ENCODE peak calls at places on chromosomes 16 and 17, in seven cellular contexts. One of them, this sample, is unnamed.
A peak's percentile ranks its signal among the peaks of the same experiment; 100 is the strongest.

GRCh38 chr16:87384162-87384999 is 805 bp upstream of the FBXO31 start:
- DNase-seq in HCT116: no peak
- DNase-seq in K562: peak; percentile 39
- DNase-seq in SK-N-SH: peak; percentile 82
- DNase-seq in GM12878: no peak
- DNase-seq in HepG2: peak; percentile 57
- DNase-seq in H1: no peak
- DNase-seq in this sample: no peak

GRCh38 chr17:57999496-58000017 is 7.5 kb downstream of the SRSF1 start:
- DNase-seq in HCT116: peak; percentile 80
- DNase-seq in K562: no peak
- DNase-seq in SK-N-SH: peak; percentile 54
- DNase-seq in GM12878: peak; percentile 55
- DNase-seq in HepG2: peak; percentile 76
- DNase-seq in H1: no peak
- DNase-seq in this sample: no peak

GRCh38 chr16:49653577-49653976 is 202.3 kb downstream of the ZNF423 start:
- DNase-seq in HCT116: no peak
- DNase-seq in K562: no peak
- DNase-seq in SK-N-SH: no peak
- DNase-seq in GM12878: no peak
- DNase-seq in HepG2: no peak
- DNase-seq in H1: no peak
- DNase-seq in this sample: no peak

GRCh38 chr16:71257768-71258167 is 27.2 kb upstream of the HYDIN start:
- DNase-seq in HCT116: no peak
- DNase-seq in K562: no peak
- DNase-seq in SK-N-SH: no peak
- DNase-seq in GM12878: no peak
- DNase-seq in HepG2: no peak
- DNase-seq in H1: no peak
- DNase-seq in this sample: no peak

GRCh38 chr17:69539781-69540319 is 125.4 kb downstream of the MAP2K6 start:
- DNase-seq in HCT116: no peak
- DNase-seq in K562: no peak
- DNase-seq in SK-N-SH: no peak
- DNase-seq in GM12878: no peak
- DNase-seq in HepG2: no peak
- DNase-seq in H1: no peak
- DNase-seq in this sample: no peak

GRCh38 chr16:67667434-67667816 is 811 bp downstream of the C16orf86 start:
- DNase-seq in HCT116: no peak
- DNase-seq in K562: no peak
- DNase-seq in SK-N-SH: no peak
- DNase-seq in GM12878: no peak
- DNase-seq in HepG2: no peak
- DNase-seq in H1: no peak
- DNase-seq in this sample: no peak

GRCh38 chr17:28130455-28130854 is 88.0 kb downstream of the NLK start:
- DNase-seq in HCT116: no peak
- DNase-seq in K562: no peak
- DNase-seq in SK-N-SH: no peak
- DNase-seq in GM12878: no peak
- DNase-seq in HepG2: no peak
- DNase-seq in H1: no peak
- DNase-seq in this sample: no peak

GRCh38 chr16:878886-879285 is 78.4 kb upstream of the GNG13 start:
- DNase-seq in HCT116: no peak
- DNase-seq in K562: no peak
- DNase-seq in SK-N-SH: no peak
- DNase-seq in GM12878: no peak
- DNase-seq in HepG2: no peak
- DNase-seq in H1: no peak
- DNase-seq in this sample: no peak

GRCh38 chr16:79007614-79008013 is 592.9 kb downstream of the MAF start:
- DNase-seq in HCT116: no peak
- DNase-seq in K562: no peak
- DNase-seq in SK-N-SH: no peak
- DNase-seq in GM12878: no peak
- DNase-seq in HepG2: no peak
- DNase-seq in H1: no peak
- DNase-seq in this sample: no peak

DNA sequence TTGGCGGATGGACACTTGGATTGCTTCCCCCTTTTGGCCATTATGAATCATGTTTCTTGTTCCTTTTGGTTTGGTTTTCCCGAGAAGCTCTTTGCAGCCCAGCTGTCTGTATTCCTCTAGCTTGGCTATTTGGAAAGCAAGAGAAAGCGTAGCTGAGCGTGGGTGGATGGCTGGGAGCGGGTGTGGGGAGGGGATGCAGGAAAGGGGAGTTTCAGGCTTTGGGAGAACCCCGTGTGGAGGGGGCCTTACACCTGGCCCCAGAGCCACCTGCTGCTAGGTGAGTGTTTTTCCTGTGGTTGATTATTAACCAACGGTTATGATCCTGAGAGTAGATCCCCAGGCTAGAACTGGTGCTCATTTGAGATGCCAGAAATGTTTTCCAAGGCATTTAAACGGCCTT is 103.7 kb downstream of the RAP1GAP2 start:
- DNase-seq in HCT116: no peak
- DNase-seq in K562: no peak
- DNase-seq in SK-N-SH: no peak
- DNase-seq in GM12878: no peak
- DNase-seq in HepG2: no peak
- DNase-seq in H1: no peak
- DNase-seq in this sample: no peak
- TF ChIP-seq JUND in HCT116: no peak
- TF ChIP-seq JUND in K562: no peak
- TF ChIP-seq JUND in SK-N-SH: no peak
- TF ChIP-seq JUND in GM12878: no peak
- TF ChIP-seq JUND in HepG2: no peak
- TF ChIP-seq JUND in H1: no peak
- TF ChIP-seq JUND in this sample: no peak

GRCh38 chr17:76446449-76447231 is 6.3 kb downstream of the UBE2O start:
- DNase-seq in HCT116: peak; percentile 75
- DNase-seq in K562: peak; percentile 54
- DNase-seq in SK-N-SH: no peak
- DNase-seq in GM12878: no peak
- DNase-seq in HepG2: peak; percentile 84
- DNase-seq in H1: no peak
- DNase-seq in this sample: peak; percentile 69

GRCh38 chr17:76447931-76448652 is 4.9 kb downstream of the UBE2O start:
- DNase-seq in HCT116: no peak
- DNase-seq in K562: no peak
- DNase-seq in SK-N-SH: peak; percentile 41
- DNase-seq in GM12878: no peak
- DNase-seq in HepG2: no peak
- DNase-seq in H1: no peak
- DNase-seq in this sample: no peak

GRCh38 chr17:76451480-76451879 is 1.5 kb downstream of the UBE2O start:
- DNase-seq in HCT116: no peak
- DNase-seq in K562: no peak
- DNase-seq in SK-N-SH: no peak
- DNase-seq in GM12878: no peak
- DNase-seq in HepG2: no peak
- DNase-seq in H1: no peak
- DNase-seq in this sample: no peak

GRCh38 chr17:76452102-76452645 is 778 bp downstream of the UBE2O start:
- DNase-seq in HCT116: no peak
- DNase-seq in K562: no peak
- DNase-seq in SK-N-SH: no peak
- DNase-seq in GM12878: no peak
- DNase-seq in HepG2: no peak
- DNase-seq in H1: no peak
- DNase-seq in this sample: no peak

GRCh38 chr17:76449126-76449525 is 3.8 kb downstream of the UBE2O start:
- DNase-seq in HCT116: no peak
- DNase-seq in K562: no peak
- DNase-seq in SK-N-SH: no peak
- DNase-seq in GM12878: no peak
- DNase-seq in HepG2: no peak
- DNase-seq in H1: no peak
- DNase-seq in this sample: no peak
- TF ChIP-seq JUND in HCT116: no peak
- TF ChIP-seq JUND in K562: no peak
- TF ChIP-seq JUND in SK-N-SH: no peak
- TF ChIP-seq JUND in GM12878: no peak
- TF ChIP-seq JUND in HepG2: no peak
- TF ChIP-seq JUND in H1: no peak
- TF ChIP-seq JUND in this sample: no peak

GRCh38 chr17:35734396-35734795 is 3.0 kb downstream of the RASL10B start:
- DNase-seq in HCT116: no peak
- DNase-seq in K562: no peak
- DNase-seq in SK-N-SH: no peak
- DNase-seq in GM12878: no peak
- DNase-seq in HepG2: no peak
- DNase-seq in H1: no peak
- DNase-seq in this sample: no peak
- TF ChIP-seq JUND in HCT116: no peak
- TF ChIP-seq JUND in K562: no peak
- TF ChIP-seq JUND in SK-N-SH: no peak
- TF ChIP-seq JUND in GM12878: no peak
- TF ChIP-seq JUND in HepG2: no peak
- TF ChIP-seq JUND in H1: no peak
- TF ChIP-seq JUND in this sample: no peak

GRCh38 chr16:27698746-27699145 is 148.8 kb downstream of the KATNIP start:
- DNase-seq in HCT116: no peak
- DNase-seq in K562: no peak
- DNase-seq in SK-N-SH: no peak
- DNase-seq in GM12878: no peak
- DNase-seq in HepG2: no peak
- DNase-seq in H1: no peak
- DNase-seq in this sample: no peak

GRCh38 chr16:27700596-27700995 is 150.7 kb downstream of the KATNIP start:
- DNase-seq in HCT116: no peak
- DNase-seq in K562: no peak
- DNase-seq in SK-N-SH: no peak
- DNase-seq in GM12878: no peak
- DNase-seq in HepG2: no peak
- DNase-seq in H1: no peak
- DNase-seq in this sample: no peak

GRCh38 chr16:27695161-27695560 is 145.2 kb downstream of the KATNIP start:
- DNase-seq in HCT116: no peak
- DNase-seq in K562: no peak
- DNase-seq in SK-N-SH: no peak
- DNase-seq in GM12878: no peak
- DNase-seq in HepG2: no peak
- DNase-seq in H1: no peak
- DNase-seq in this sample: no peak

GRCh38 chr16:27699540-27699939 is 149.6 kb downstream of the KATNIP start:
- DNase-seq in HCT116: no peak
- DNase-seq in K562: no peak
- DNase-seq in SK-N-SH: no peak
- DNase-seq in GM12878: no peak
- DNase-seq in HepG2: no peak
- DNase-seq in H1: no peak
- DNase-seq in this sample: no peak

GRCh38 chr16:27698266-27698665 is 148.3 kb downstream of the KATNIP start:
- DNase-seq in HCT116: no peak
- DNase-seq in K562: peak; percentile 55
- DNase-seq in SK-N-SH: no peak
- DNase-seq in GM12878: no peak
- DNase-seq in HepG2: no peak
- DNase-seq in H1: peak; percentile 95
- DNase-seq in this sample: no peak
- TF ChIP-seq JUND in HCT116: no peak
- TF ChIP-seq JUND in K562: no peak
- TF ChIP-seq JUND in SK-N-SH: no peak
- TF ChIP-seq JUND in GM12878: no peak
- TF ChIP-seq JUND in HepG2: no peak
- TF ChIP-seq JUND in H1: no peak
- TF ChIP-seq JUND in this sample: no peak

GRCh38 chr16:89906141-89907025 is 12.3 kb upstream of the MC1R start:
- DNase-seq in HCT116: no peak
- DNase-seq in K562: no peak
- DNase-seq in SK-N-SH: no peak
- DNase-seq in GM12878: no peak
- DNase-seq in HepG2: no peak
- DNase-seq in H1: no peak
- DNase-seq in this sample: no peak

GRCh38 chr16:89902980-89903379 is 15.7 kb upstream of the MC1R start:
- DNase-seq in HCT116: no peak
- DNase-seq in K562: no peak
- DNase-seq in SK-N-SH: no peak
- DNase-seq in GM12878: no peak
- DNase-seq in HepG2: no peak
- DNase-seq in H1: no peak
- DNase-seq in this sample: no peak

GRCh38 chr16:89903908-89904515 is 14.7 kb upstream of the MC1R start:
- DNase-seq in HCT116: no peak
- DNase-seq in K562: no peak
- DNase-seq in SK-N-SH: no peak
- DNase-seq in GM12878: no peak
- DNase-seq in HepG2: no peak
- DNase-seq in H1: no peak
- DNase-seq in this sample: no peak

GRCh38 chr16:89905511-89906140 is 13.0 kb upstream of the MC1R start:
- DNase-seq in HCT116: no peak
- DNase-seq in K562: no peak
- DNase-seq in SK-N-SH: no peak
- DNase-seq in GM12878: no peak
- DNase-seq in HepG2: no peak
- DNase-seq in H1: no peak
- DNase-seq in this sample: no peak

GRCh38 chr16:89904606-89905510 is 13.8 kb upstream of the MC1R start:
- DNase-seq in HCT116: no peak
- DNase-seq in K562: no peak
- DNase-seq in SK-N-SH: no peak
- DNase-seq in GM12878: no peak
- DNase-seq in HepG2: no peak
- DNase-seq in H1: no peak
- DNase-seq in this sample: no peak
- TF ChIP-seq JUND in HCT116: no peak
- TF ChIP-seq JUND in K562: no peak
- TF ChIP-seq JUND in SK-N-SH: no peak
- TF ChIP-seq JUND in GM12878: no peak
- TF ChIP-seq JUND in HepG2: no peak
- TF ChIP-seq JUND in H1: no peak
- TF ChIP-seq JUND in this sample: no peak

GRCh38 chr17:62750502-62751349 is 57.4 kb downstream of the MARCHF10 start:
- DNase-seq in HCT116: no peak
- DNase-seq in K562: no peak
- DNase-seq in SK-N-SH: peak; percentile 61
- DNase-seq in GM12878: no peak
- DNase-seq in HepG2: no peak
- DNase-seq in H1: peak; percentile 62
- DNase-seq in this sample: no peak
- TF ChIP-seq JUND in HCT116: no peak
- TF ChIP-seq JUND in K562: no peak
- TF ChIP-seq JUND in SK-N-SH: no peak
- TF ChIP-seq JUND in GM12878: no peak
- TF ChIP-seq JUND in HepG2: no peak
- TF ChIP-seq JUND in H1: no peak
- TF ChIP-seq JUND in this sample: no peak